ENCODE peak calls at places on chromosome 1, in ten cellular contexts. W is ovary; T is prostate gland; M is right lobe of liver; L is NB4; U is psoas muscle; X is CD8-positive, alpha-beta T cell; P is progenitor cell of endocrine pancreas; S is RWPE1; D is CD4-positive, alpha-beta T cell. R is an unnamed sample.
A peak's percentile ranks its signal among the peaks of the same experiment; 100 is the strongest.

GRCh38 chr1:117339866-117340357 is 27.3 kb upstream of the MAN1A2 start:
- DNase-seq in L (peak; percentile 51), P (no peak), S (peak; percentile 14), D (no peak), U (no peak), W (no peak), X (no peak), T (peak; percentile 27), M (no peak), R (peak; percentile 71)

GRCh38 chr1:8314346-8315280 is 3.3 kb upstream of the SLC45A1 start:
- DNase-seq in W (peak; percentile 84), T (peak; percentile 86), U (peak; percentile 83), D (peak; percentile 36), P (peak; percentile 78), S (peak; percentile 93), X (peak; percentile 52), M (peak; percentile 86), L (peak; percentile 46), R (peak; percentile 77)

GRCh38 chr1:153587314-153587713 is 21.7 kb upstream of the S100A2 start:
- DNase-seq in P (no peak), L (no peak), M (no peak), T (no peak), W (no peak), D (no peak), X (no peak), U (no peak), S (no peak), R (no peak)

GRCh38 chr1:39046811-39047210 is 20.7 kb downstream of the NDUFS5 start:
- DNase-seq in D (no peak), X (no peak), L (no peak), T (no peak), W (no peak), S (no peak), P (no peak), U (no peak), M (no peak), R (peak; percentile 65)

GRCh38 chr1:87410771-87411170 is 82.1 kb downstream of the LMO4 start:
- DNase-seq in P (no peak), L (no peak), X (no peak), M (no peak), T (no peak), W (no peak), D (no peak), S (no peak), U (peak; percentile 58), R (no peak)

GRCh38 chr1:220706921-220707559 is 16.9 kb downstream of the C1orf115 start:
- DNase-seq in D (no peak), L (no peak), S (no peak), P (no peak), U (no peak), W (no peak), T (no peak), M (no peak), X (no peak), R (no peak)

GRCh38 chr1:220455559-220455958 is 72.4 kb upstream of the MARK1 start:
- DNase-seq in S (no peak), T (no peak), X (no peak), M (no peak), D (no peak), U (no peak), L (no peak), P (no peak), W (no peak), R (no peak)

GRCh38 chr1:199742547-199742946 is 285.0 kb upstream of the NR5A2 start:
- DNase-seq in U (no peak), T (no peak), D (no peak), S (peak; percentile 96), W (no peak), L (peak; percentile 84), X (no peak), P (no peak), M (no peak), R (peak; percentile 94)

GRCh38 chr1:229272164-229273158 is 1.6 kb downstream of the RAB4A start:
- DNase-seq in W (no peak), S (no peak), L (peak; percentile 51), D (no peak), T (peak; percentile 49), M (no peak), X (no peak), U (no peak), P (no peak), R (peak; percentile 14)

GRCh38 chr1:235888119-235888643 is 21.5 kb upstream of the LYST start:
- DNase-seq in T (no peak), S (no peak), D (peak; percentile 17), U (no peak), L (no peak), X (peak; percentile 36), P (no peak), M (no peak), W (no peak), R (no peak)

GRCh38 chr1:247115545-247115944 is 11.4 kb upstream of the ZNF669 start:
- DNase-seq in U (no peak), D (no peak), X (no peak), M (no peak), W (no peak), L (no peak), T (no peak), P (no peak), S (no peak), R (no peak)

GRCh38 chr1:109396971-109397370 is 747 bp downstream of the SORT1 start:
- DNase-seq in U (no peak), M (no peak), T (no peak), L (no peak), S (no peak), W (no peak), X (no peak), P (no peak), D (no peak), R (no peak)

DNA sequence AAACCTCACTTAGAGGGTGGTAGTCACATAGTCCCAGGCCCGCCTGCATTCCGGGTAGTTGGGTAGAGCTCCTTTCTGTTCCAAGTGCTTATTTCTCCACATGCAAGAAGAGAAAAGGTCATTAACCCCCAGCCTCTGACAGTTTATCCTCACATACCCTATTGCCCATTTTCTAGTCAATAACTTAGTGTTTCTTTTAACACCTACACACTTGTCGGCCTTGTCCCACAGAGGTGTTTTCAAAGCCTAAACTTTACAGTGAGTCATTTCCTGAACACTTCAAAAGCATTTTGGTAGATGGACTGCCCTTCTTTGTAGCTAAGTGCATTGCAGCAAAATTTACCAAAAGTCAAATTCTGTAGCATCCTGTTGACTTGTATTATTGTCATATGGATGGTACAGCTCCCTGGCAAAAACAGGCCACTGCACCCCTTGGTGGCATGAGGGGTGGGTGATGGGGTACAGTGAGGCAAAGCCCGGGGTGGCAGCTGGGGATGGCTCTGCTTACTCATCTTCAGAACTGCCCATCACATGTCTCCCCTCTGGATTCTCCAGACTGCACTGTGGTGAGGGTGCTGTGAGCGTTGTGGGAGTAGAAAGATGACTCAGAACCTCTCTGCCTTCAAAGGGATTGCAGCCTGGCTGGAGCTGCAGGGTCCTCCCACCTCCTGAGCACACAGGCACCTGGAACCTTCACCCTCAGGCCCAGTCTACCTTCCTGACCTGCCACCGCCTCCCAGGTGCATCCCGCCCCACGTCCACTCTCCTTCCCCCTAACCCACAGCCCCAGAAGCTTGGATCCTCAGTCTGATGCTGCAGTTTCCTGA is 45.8 kb upstream of the DMRTB1 start:
- DNase-seq in P (no peak), L (peak; percentile 65), D (peak; percentile 43), U (no peak), M (no peak), S (peak; percentile 55), X (peak; percentile 55), T (no peak), W (no peak), R (peak; percentile 76)
- TF ChIP-seq CTCF in P (no peak), L (no peak), D (no peak), U (no peak), M (no peak), S (no peak), X (no peak), T (no peak), W (no peak), R (no peak)

GRCh38 chr1:12539705-12540579 is 78.1 kb downstream of the DHRS3 start:
- DNase-seq in D (no peak), U (peak; percentile 92), P (peak; percentile 49), W (peak; percentile 78), S (peak; percentile 36), M (peak; percentile 68), L (peak; percentile 49), X (no peak), T (no peak), R (peak; percentile 94)
- TF ChIP-seq CTCF in D (no peak), U (no peak), P (no peak), W (no peak), S (no peak), M (no peak), L (no peak), X (no peak), T (no peak), R (peak; percentile 13)

GRCh38 chr1:166884971-166885370 is 8.9 kb upstream of the TADA1 start:
- DNase-seq in P (no peak), W (no peak), L (no peak), D (no peak), U (no peak), T (no peak), X (no peak), S (no peak), M (no peak), R (no peak)

GRCh38 chr1:166882893-166883292 is 6.8 kb upstream of the TADA1 start:
- DNase-seq in U (no peak), X (no peak), L (no peak), P (no peak), M (no peak), T (no peak), S (no peak), W (no peak), D (no peak), R (peak; percentile 3)

GRCh38 chr1:166888710-166889109 is 12.6 kb upstream of the TADA1 start:
- DNase-seq in T (no peak), P (no peak), M (no peak), U (no peak), X (no peak), L (no peak), D (no peak), S (no peak), W (no peak), R (peak; percentile 4)

DNA sequence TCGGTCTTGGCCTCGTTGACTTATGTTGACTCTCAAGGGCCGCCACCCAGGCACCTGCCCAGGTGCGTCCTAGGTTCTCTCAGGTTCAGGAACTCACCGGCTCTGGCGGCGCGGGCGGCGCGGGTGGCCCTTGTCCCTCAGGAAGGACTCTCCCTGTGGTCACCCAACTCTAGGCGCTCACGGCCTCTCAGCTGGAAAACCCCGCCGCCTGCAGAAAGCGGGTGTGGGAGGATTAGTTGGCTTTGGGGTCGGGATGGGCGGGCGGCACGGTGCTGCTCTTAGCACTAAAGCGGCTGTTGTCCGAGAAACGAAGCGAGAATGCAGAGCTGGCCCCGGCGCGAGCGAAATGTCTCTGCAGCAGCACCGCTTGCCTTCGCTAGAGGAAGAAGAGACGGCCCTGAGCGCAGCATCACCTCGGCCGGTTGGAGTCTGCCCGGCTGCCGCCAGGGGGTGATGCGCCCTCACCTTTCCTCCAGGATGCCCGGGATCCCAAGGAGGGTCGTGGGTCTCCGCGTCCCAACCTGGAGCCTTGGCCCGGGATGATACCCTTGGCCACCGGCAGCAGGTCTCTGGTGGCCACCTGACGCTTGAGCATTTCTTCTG is 8.1 kb upstream of the TADA1 start:
- DNase-seq in D (no peak), P (peak; percentile 50), S (no peak), W (no peak), L (no peak), X (peak; percentile 37), U (peak; percentile 64), T (peak; percentile 10), M (peak; percentile 48), R (peak; percentile 28)
- TF ChIP-seq CTCF in D (peak; percentile 45), P (peak; percentile 81), S (no peak), W (no peak), L (no peak), X (peak; percentile 50), U (peak; percentile 53), T (no peak), M (peak; percentile 59), R (peak; percentile 60)

GRCh38 chr1:231381729-231382128 is 40.4 kb downstream of the EGLN1 start:
- DNase-seq in L (no peak), W (no peak), X (no peak), S (no peak), D (no peak), M (no peak), T (no peak), U (no peak), P (no peak), R (no peak)
- TF ChIP-seq CTCF in L (no peak), W (no peak), X (no peak), S (no peak), D (no peak), M (no peak), T (no peak), U (no peak), P (no peak), R (no peak)

R was measured in fibroblast of mammary gland.